ENCODE peak calls at places on chromosomes 13 and 19, in six cellular contexts. V, W, H, F, D and U are unnamed samples.

GRCh38 chr19:10424011-10424637 is 3.8 kb downstream of the PDE4A start:
- DNase-seq in V (peak), W (peak), H (peak), F (peak), D (peak), U (peak)

GRCh38 chr13:47087841-47088240 is 191.0 kb upstream of the HTR2A start:
- DNase-seq in V (peak), W (peak), H (peak), F (no peak), D (no peak), U (peak)

GRCh38 chr19:29964171-29964570 is 22.1 kb downstream of the URI1 start:
- DNase-seq in V (no peak), W (peak), H (peak), F (no peak), D (no peak), U (peak)

GRCh38 chr13:43448605-43449004 is 338.2 kb downstream of the ENOX1 start:
- DNase-seq in V (no peak), W (no peak), H (no peak), F (no peak), D (no peak), U (no peak)

GRCh38 chr19:10037367-10037766 is 24.1 kb downstream of the RDH8 start:
- DNase-seq in V (no peak), W (no peak), H (no peak), F (no peak), D (no peak), U (no peak)

GRCh38 chr13:32941368-32941767 is 74.9 kb upstream of the KL start:
- DNase-seq in V (no peak), W (no peak), H (peak), F (no peak), D (no peak), U (no peak)

GRCh38 chr19:41774515-41774980 is 19.2 kb downstream of the CEACAM6 start:
- DNase-seq in V (no peak), W (no peak), H (no peak), F (no peak), D (no peak), U (no peak)

GRCh38 chr19:3450796-3451411 is 29.4 kb downstream of the SMIM24 start:
- DNase-seq in V (peak), W (peak), H (peak), F (no peak), D (peak), U (peak)

GRCh38 chr19:53101518-53101917 is 1.7 kb downstream of the ZNF160 start:
- DNase-seq in V (peak), W (peak), H (no peak), F (peak), D (no peak), U (no peak)

GRCh38 chr13:100835695-100836094 is 161.1 kb upstream of the TMTC4 start:
- DNase-seq in V (no peak), W (no peak), H (no peak), F (no peak), D (no peak), U (no peak)

GRCh38 chr19:16386619-16387240 is 62.1 kb downstream of the KLF2 start:
- DNase-seq in V (peak), W (peak), H (peak), F (peak), D (no peak), U (peak)

GRCh38 chr19:56930647-56931592 is 90.4 kb upstream of the PEG3 start:
- DNase-seq in V (no peak), W (no peak), H (no peak), F (no peak), D (no peak), U (no peak)

DNA sequence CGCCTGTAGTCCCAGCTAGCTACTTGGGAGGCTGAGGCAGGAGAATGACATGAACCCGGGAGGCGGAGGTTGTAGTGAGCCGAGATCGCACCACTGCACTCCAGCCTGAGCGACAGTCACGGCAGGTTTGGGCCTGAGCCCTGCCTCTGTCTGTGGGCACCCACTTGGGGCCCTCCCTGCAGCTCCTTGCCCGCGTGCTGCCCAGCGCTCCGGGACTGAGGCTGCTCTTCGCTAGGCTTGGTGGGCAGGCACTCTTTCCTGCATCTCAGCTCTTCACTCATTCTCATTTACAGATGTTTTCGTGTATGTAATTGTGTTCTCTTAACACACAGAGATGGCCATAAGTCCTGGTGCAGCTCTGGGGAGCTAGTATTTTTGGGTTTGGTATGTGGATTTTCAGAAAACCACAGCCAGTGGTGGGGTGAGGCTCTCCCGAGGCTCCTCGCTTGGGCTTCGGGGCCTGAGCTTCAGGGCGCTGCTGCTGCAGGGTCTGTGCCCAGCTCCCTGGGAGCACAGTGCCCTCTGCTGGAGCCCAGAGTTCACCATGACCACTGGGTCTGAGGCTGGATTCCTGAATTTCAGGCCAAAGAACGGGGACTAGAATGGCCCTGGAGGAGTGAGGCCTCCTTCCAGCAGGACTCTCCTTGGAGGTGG is 15.2 kb downstream of the UPF1 start:
- DNase-seq in V (peak), W (peak), H (peak), F (peak), D (peak), U (peak)
- H3K4me3 ChIP-seq in V (peak), W (no peak), H (no peak), F (no peak), D (no peak), U (peak)

GRCh38 chr19:15291666-15292065 is 40.7 kb downstream of the BRD4 start:
- DNase-seq in V (peak), W (peak), H (no peak), F (no peak), D (no peak), U (no peak)

GRCh38 chr19:15292140-15292539 is 40.2 kb downstream of the BRD4 start:
- DNase-seq in V (no peak), W (no peak), H (no peak), F (no peak), D (no peak), U (no peak)

GRCh38 chr19:15292847-15293582 is 39.3 kb downstream of the BRD4 start:
- DNase-seq in V (no peak), W (no peak), H (peak), F (peak), D (no peak), U (peak)

GRCh38 chr19:15294591-15294990 is 37.7 kb downstream of the BRD4 start:
- DNase-seq in V (no peak), W (no peak), H (peak), F (no peak), D (no peak), U (peak)

GRCh38 chr19:15293751-15294505 is 38.4 kb downstream of the BRD4 start:
- DNase-seq in V (peak), W (peak), H (peak), F (no peak), D (no peak), U (peak)
- H3K4me3 ChIP-seq in V (peak), W (no peak), H (no peak), F (peak), D (no peak), U (no peak)

GRCh38 chr19:13869324-13869723 is 7.6 kb upstream of the NANOS3 start:
- DNase-seq in V (no peak), W (no peak), H (no peak), F (no peak), D (no peak), U (no peak)

GRCh38 chr19:13872339-13872694 is 4.6 kb upstream of the NANOS3 start:
- DNase-seq in V (no peak), W (no peak), H (no peak), F (no peak), D (no peak), U (no peak)

GRCh38 chr19:13875824-13876223 is 1.1 kb upstream of the NANOS3 start:
- DNase-seq in V (no peak), W (no peak), H (no peak), F (no peak), D (no peak), U (no peak)

GRCh38 chr19:13873776-13874515 is 3.0 kb upstream of the NANOS3 start:
- DNase-seq in V (no peak), W (no peak), H (no peak), F (no peak), D (no peak), U (no peak)

DNA sequence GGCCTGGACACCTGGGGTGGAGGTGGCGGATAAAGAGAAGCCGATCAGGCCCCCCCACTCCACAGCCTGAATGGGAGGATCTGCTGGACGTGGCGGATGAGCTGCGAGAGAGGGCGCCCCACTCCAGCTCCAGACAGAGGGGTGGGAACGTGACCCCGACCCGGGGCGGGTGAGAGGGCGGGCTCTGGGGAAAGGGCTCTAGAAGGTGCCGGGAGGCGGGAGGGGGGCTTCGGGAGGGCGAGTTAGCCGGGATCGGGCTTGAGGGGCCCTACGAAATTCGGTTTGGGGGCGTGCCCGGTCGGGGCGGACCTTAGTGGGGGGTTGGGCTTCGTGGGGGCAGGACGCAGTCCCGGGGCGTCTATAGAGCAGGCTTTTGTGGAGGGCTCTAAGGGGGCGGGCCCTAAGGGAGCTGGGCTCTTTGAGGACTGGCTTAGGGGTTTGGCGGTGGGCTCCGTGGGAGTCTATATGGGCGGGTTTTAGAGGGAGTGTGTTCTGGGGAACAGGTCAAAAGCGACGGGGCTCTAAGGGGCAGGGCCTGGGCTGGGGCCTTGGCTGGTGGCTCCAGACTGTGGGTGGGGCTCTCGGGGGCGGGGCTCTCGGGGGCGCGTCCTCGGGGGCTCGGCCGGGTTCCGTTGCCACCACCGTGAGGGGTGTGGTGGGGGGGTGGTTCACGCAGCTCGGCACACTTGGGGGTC is 4.1 kb upstream of the NANOS3 start:
- DNase-seq in V (no peak), W (no peak), H (no peak), F (no peak), D (no peak), U (no peak)
- H3K4me3 ChIP-seq in V (peak), W (no peak), H (no peak), F (peak), D (peak), U (peak)

DNA sequence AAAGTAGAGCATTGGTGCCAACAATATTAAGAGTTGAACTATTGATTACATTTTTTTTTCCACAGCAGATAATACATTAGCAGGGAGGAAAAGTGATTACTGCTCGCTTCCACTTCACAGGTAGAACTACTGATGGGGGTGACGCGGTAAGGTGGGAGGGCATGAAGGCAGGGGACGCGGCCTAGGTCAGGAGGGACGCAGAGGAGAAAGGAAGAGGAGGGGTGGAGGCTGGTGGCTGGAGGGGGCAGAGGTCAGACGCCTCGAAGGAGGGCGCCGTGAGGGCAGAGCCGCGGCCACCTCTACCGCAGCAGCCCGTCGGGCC is 287 bp upstream of the B3GLCT start:
- DNase-seq in V (no peak), W (no peak), H (no peak), F (no peak), D (no peak), U (no peak)
- H3K4me3 ChIP-seq in V (peak), W (peak), H (peak), F (peak), D (peak), U (peak)

GRCh38 chr19:47417107-47417745 is 2.1 kb downstream of the MEIS3 start:
- DNase-seq in V (no peak), W (no peak), H (no peak), F (no peak), D (no peak), U (no peak)

GRCh38 chr19:47419037-47419783 is at the start of gene MEIS3:
- DNase-seq in V (peak), W (no peak), H (no peak), F (no peak), D (no peak), U (no peak)

GRCh38 chr19:47418595-47419036 is 711 bp downstream of the MEIS3 start:
- DNase-seq in V (peak), W (no peak), H (no peak), F (no peak), D (no peak), U (no peak)

GRCh38 chr19:47416667-47417033 is 2.7 kb downstream of the MEIS3 start:
- DNase-seq in V (no peak), W (no peak), H (no peak), F (no peak), D (no peak), U (no peak)

DNA sequence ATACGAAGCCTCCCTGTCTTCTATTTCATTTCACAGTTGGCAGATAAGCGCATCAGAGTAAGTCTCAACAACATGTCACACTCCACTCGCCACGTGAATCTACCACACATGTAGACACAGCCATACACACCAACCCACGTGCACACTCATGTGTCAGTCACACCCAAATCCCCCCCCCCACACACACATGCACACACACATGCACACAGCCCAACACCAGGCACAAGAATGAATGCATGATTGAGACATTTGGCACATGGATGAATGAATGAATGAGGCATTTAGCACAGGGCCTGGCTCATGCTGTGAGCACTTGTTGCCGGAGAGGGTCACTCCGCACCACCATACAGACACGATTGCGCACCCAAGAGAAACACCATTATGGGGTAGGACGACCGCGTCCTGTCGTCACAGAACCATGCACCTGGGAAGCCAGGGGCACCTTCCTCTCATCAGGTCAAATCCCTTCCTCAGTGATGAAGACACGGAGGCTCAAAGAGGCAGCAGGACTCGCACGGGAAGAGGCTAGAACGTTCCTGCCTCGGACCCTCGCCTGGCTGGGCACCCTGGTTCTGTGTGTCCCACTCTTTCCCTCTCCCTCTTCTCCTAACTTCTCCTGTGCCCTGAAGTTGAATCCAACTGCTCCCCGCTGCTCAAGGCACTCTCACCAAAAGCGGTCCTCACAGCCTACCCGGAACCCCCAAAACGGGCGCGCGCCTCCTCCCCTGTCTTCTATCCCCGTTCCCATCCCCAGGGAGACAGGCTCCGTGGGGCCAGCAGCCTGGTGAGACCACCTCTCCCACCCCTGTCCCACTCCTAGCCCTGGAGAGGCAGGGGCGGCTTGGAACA is 1.4 kb downstream of the MEIS3 start:
- DNase-seq in V (peak), W (peak), H (no peak), F (no peak), D (peak), U (no peak)
- H3K4me3 ChIP-seq in V (peak), W (peak), H (peak), F (no peak), D (no peak), U (peak)